ENCODE peak calls at places on chromosome X, in four cellular contexts. L, B, H and X are unnamed samples. For H3K4me1, the result is how much of the 10 kb centered on the place peaks cover.

GRCh38 chrX:152926923-152927322 is 29.1 kb downstream of the ZNF185 start:
- DNase-seq in H (no peak), B (no peak), L (peak), X (no peak)

GRCh38 chrX:49951524-49952193 is 29.3 kb downstream of the CLCN5 start:
- DNase-seq in L (no peak), H (no peak), B (no peak), X (no peak)

GRCh38 chrX:48854898-48855297 is 19.5 kb upstream of the PCSK1N start:
- DNase-seq in B (peak), H (peak), L (no peak), X (no peak)

GRCh38 chrX:19987856-19988255 is 3.0 kb downstream of the BCLAF3 start:
- DNase-seq in L (no peak), B (no peak), H (no peak), X (no peak)

GRCh38 chrX:9832811-9833210 is 46.6 kb downstream of the SHROOM2 start:
- DNase-seq in H (no peak), B (peak), L (no peak), X (no peak)

GRCh38 chrX:124720532-124720931 is 374.2 kb downstream of the SH2D1A start:
- DNase-seq in B (no peak), L (no peak), H (no peak), X (no peak)

GRCh38 chrX:15170927-15171326 is 99.0 kb downstream of the ASB9 start:
- DNase-seq in H (no peak), L (no peak), B (no peak), X (no peak)

GRCh38 chrX:85851418-85851817 is 195.9 kb downstream of the CHM start:
- DNase-seq in B (peak), H (peak), L (peak), X (peak)

GRCh38 chrX:101219116-101219839 is at the start of gene DRP2:
- DNase-seq in H (peak), L (peak), B (peak), X (no peak)

GRCh38 chrX:124573458-124573857 is 227.1 kb downstream of the SH2D1A start:
- DNase-seq in H (peak), B (no peak), L (peak), X (no peak)

GRCh38 chrX:147183161-147183560 is 368.6 kb upstream of the CXorf51A start:
- DNase-seq in B (no peak), H (no peak), L (no peak), X (no peak)

GRCh38 chrX:2654436-2655340 is 36.4 kb upstream of the CD99 start:
- DNase-seq in B (no peak), L (no peak), H (no peak), X (peak)

GRCh38 chrX:135327299-135327698 is 18.0 kb downstream of the ETDC start:
- DNase-seq in B (no peak), H (peak), L (peak), X (no peak)

GRCh38 chrX:108167211-108167872 is 75.8 kb downstream of the ATG4A start:
- DNase-seq in L (peak), H (peak), B (no peak), X (no peak)

DNA sequence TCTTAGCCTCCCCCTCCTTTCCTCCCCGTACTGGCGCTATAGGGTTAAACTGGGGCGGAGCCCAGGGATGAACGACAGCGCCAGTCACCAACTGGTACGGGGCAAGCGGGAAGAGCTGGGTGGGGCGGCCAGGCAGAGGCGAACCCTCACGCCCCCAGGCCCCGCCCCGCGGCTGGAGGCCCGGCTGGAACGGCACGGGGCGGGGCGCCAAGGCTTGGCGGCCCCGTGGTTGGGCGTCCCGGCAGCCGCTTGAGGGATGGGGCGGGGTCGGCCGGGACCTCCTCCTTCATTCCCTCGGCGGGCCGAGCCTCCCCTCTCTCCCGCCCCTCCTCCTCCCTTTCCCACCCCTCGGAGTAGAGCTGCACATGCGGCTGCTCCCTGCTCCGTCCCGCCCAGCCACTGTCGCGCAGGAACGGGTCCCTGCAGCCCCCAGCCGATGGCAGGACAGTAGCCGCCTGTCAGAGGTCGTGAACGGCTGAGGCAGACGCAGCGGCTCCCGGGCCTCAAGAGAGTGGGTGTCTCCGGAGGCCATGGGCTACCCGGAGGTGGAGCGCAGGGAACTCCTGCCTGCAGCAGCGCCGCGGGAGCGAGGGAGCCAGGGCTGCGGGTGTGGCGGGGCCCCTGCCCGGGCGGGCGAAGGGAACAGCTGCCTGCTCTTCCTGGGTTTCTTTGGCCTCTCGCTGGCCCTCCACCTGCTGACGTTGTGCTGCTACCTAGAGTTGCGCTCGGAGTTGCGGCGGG is at the start of gene EDA:
- DNase-seq in L (peak), B (peak), H (peak), X (peak)
- H3K4me1 ChIP-seq in L (under half), B (under half), H (under half), X (under half)

GRCh38 chrX:105837227-105837626 is 14.9 kb downstream of the NRK start:
- DNase-seq in H (peak), B (peak), L (no peak), X (peak)
- TF ChIP-seq EZH2phosphoT487 in H (no peak), B (no peak), L (no peak), X (no peak)

GRCh38 chrX:137032841-137033773 is 688 bp downstream of the GPR101 start:
- DNase-seq in H (no peak), L (no peak), B (no peak), X (no peak)
- H2AFZ ChIP-seq in H (peak), L (no peak), B (no peak), X (no peak)

GRCh38 chrX:109926743-109927662 is 75.9 kb upstream of the TMEM164 start:
- DNase-seq in H (no peak), B (no peak), L (no peak), X (no peak)
- H3K4me1 ChIP-seq in H (under half), B (under half), L (under half), X (under half)

DNA sequence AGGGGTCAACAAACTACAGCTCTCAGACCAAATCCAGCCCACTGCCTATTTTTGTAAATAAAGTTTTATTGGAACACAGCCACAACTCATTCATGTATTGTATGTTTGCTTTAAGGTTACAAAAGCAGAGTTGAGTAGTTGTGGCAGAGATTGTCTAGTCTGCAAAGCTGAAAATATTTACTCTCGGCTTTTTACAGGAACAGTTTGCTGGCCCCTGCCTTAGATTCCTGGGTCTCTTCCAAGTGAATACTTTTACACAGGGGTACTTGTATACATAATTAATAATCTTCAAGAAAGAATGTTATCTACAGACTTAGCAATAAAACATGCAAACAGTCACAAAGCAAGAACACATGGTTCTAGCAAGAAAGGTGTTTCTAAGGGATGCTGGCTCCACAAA is 154.2 kb downstream of the AMELX start:
- DNase-seq in B (no peak), L (no peak), H (no peak), X (no peak)
- TF ChIP-seq EZH2phosphoT487 in B (no peak), L (no peak), H (no peak), X (no peak)

DNA sequence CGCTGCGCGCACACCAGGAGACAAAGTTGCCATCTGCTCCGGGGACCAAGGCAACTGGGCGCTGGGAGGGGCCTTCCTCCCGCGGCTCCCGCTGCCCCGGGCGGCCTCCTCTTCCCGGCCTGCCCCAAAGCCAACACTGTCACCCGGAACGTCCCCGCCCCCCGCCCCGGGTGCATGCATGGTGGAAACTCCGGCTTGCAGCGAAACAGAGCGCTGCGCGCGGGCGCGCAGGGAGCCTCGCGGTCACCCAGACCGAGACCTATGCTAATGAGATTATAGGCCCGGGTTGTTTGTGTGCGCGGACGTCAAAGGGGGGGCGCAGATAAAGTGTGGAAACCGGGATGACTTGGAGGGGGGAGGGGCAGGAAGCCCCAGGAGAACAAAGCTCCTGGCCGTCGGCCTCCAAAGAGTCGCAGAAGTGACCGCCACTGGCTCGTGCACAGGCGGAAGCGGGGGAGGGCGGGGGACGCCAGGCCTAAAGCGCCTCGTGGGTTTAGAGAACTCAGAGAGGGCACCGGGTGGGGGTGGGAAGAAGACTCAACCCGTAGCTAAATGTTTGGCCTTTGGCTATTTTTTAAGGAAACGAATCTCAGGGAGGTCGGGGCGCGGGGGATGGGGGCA is 88.8 kb downstream of the BCOR start:
- DNase-seq in B (peak), L (peak), H (no peak), X (peak)
- H2AFZ ChIP-seq in B (no peak), L (peak), H (no peak), X (peak)

GRCh38 chrX:40152706-40153334 is 55.1 kb upstream of the BCOR start:
- DNase-seq in L (peak), H (peak), B (peak), X (peak)
- H3K4me1 ChIP-seq in L (under half), H (under half), B (half or more), X (half or more)

GRCh38 chrX:41291309-41291708 is 42.7 kb upstream of the DDX3X start:
- DNase-seq in B (peak), H (no peak), L (no peak), X (no peak)

DNA sequence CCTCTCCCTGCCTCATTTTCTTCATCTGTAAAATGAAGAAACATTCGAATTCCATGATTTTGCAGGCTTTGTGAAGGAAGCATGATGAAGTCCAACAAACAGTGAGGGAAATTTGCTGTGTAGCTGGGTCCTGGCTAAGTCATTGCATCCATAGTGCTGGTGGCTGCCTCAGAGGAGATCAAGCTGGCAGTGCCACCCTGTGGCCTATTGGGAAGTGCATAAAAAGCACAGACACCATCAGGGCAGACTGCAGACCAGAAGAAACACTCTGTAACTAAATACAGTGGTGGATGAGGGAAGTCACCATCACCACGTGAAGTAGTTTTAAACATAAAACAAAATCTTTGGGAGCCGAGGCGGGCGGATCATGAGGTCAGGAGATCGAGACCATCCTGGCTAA is 40.7 kb upstream of the DDX3X start:
- DNase-seq in H (peak), L (no peak), B (peak), X (no peak)
- TF ChIP-seq EZH2phosphoT487 in H (no peak), L (no peak), B (no peak), X (no peak)

DNA sequence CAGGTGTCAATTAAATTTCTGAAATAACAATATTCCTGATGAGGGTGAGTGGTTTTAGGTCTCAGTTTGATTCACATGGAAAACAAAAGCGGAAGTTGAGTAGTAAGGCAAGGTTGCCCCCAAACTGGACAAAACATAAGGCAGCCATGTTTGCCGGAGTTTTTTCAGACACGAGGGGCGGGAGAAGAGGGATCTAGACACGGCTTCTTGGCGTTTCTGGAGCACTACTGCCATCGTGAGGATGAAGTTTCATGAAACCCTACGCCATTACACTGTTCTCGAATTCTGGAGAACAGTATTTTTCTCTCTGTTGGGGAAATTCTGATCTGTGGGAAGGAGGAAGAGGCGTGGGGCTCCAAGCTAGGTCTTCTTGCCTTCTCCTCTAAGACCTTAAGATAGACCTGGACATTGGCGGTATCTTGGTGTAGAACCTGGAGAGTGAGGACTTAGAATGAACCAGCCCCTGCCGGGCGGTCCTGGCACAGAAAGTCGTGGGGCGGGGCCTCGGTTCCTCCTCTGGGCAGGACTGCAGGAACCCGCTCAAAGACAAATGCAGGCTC is 160.3 kb downstream of the OR13H1 start:
- DNase-seq in H (peak), B (no peak), L (peak), X (no peak)
- H2AFZ ChIP-seq in H (peak), B (no peak), L (no peak), X (no peak)